ENCODE peak calls at places on chromosomes 12 and 14, in six cellular contexts. K, G, Z, O, T and S are unnamed samples.
A peak's percentile ranks its signal among the peaks of the same experiment; 100 is the strongest.

GRCh38 chr14:59155886-59156285 is 32.6 kb upstream of the DAAM1 start:
- DNase-seq in G (no peak), O (no peak), K (no peak), Z (no peak), T (no peak), S (no peak)

GRCh38 chr12:6567824-6568617 is at the start of gene NOP2:
- DNase-seq in Z (peak; percentile 95), T (peak; percentile 90), G (peak; percentile 93), O (peak; percentile 60), K (peak; percentile 79), S (peak; percentile 95)

GRCh38 chr14:86938356-86938755 is 1054.6 kb downstream of the GALC start:
- DNase-seq in Z (no peak), O (no peak), G (no peak), T (no peak), K (no peak), S (no peak)

GRCh38 chr14:100747021-100747586 is 20.4 kb downstream of the DLK1 start:
- DNase-seq in O (no peak), Z (peak; percentile 73), T (no peak), K (peak; percentile 55), G (no peak), S (no peak)

GRCh38 chr12:113392988-113393579 is 10.6 kb downstream of the SDS start:
- DNase-seq in K (peak; percentile 48), T (peak; percentile 95), O (peak; percentile 59), G (no peak), Z (peak; percentile 42), S (peak; percentile 47)

GRCh38 chr12:42704340-42704739 is 114.8 kb upstream of the PRICKLE1 start:
- DNase-seq in T (no peak), G (no peak), O (no peak), K (no peak), Z (no peak), S (no peak)

GRCh38 chr14:77342726-77343397 is 22.0 kb downstream of the GSTZ1 start:
- DNase-seq in Z (no peak), T (peak; percentile 44), O (no peak), K (no peak), G (no peak), S (no peak)

GRCh38 chr14:75088566-75089373 is 19.3 kb downstream of the ZC2HC1C start:
- DNase-seq in T (peak; percentile 40), K (peak; percentile 62), Z (peak; percentile 63), G (peak; percentile 70), O (no peak), S (peak; percentile 62)

GRCh38 chr12:59084758-59085383 is 164.6 kb upstream of the LRIG3 start:
- DNase-seq in T (no peak), K (no peak), Z (no peak), G (peak; percentile 69), O (no peak), S (no peak)

GRCh38 chr12:112468041-112468440 is 49.3 kb downstream of the PTPN11 start:
- DNase-seq in G (no peak), K (no peak), O (no peak), T (no peak), Z (no peak), S (no peak)

GRCh38 chr12:28424965-28425364 is 234.7 kb downstream of the CCDC91 start:
- DNase-seq in T (peak; percentile 11), Z (no peak), O (no peak), K (peak; percentile 22), G (peak; percentile 97), S (no peak)

GRCh38 chr14:101820283-101820798 is 58.8 kb downstream of the PPP2R5C start:
- DNase-seq in Z (no peak), T (no peak), K (no peak), O (peak; percentile 65), G (no peak), S (no peak)

GRCh38 chr14:59301354-59301753 is 112.9 kb downstream of the DAAM1 start:
- DNase-seq in K (peak; percentile 78), T (no peak), Z (no peak), G (peak; percentile 50), O (peak; percentile 53), S (peak; percentile 60)

GRCh38 chr14:89217876-89218275 is 199.2 kb downstream of the FOXN3 start:
- DNase-seq in G (no peak), Z (no peak), O (no peak), T (no peak), K (no peak), S (no peak)
- TF ChIP-seq MYC in G (no peak), Z (no peak), O (no peak), T (no peak), K (no peak), S (no peak)

GRCh38 chr12:80643961-80644360 is 63.5 kb upstream of the MYF6 start:
- DNase-seq in T (no peak), G (peak; percentile 47), K (no peak), Z (no peak), O (no peak), S (no peak)

DNA sequence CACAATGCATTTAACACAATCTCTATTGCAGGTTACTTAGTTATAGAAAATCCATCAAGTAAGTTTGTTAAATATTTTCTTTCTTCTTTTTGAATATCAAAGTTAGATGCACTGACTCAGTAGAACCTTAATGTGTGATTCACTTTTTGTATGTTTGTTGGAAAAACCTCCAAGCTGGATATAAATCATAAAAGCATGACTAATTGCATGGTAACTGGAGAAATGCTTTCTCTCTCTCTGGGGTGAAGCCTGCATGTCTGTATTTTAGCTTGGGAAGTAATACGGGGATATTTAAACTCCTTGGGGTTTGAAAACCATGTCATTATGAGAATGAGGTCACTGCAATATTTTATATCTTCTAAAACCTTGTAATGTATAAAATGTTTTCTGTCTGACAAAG is 58.6 kb upstream of the MYF6 start:
- DNase-seq in O (no peak), Z (no peak), T (no peak), K (no peak), G (peak; percentile 19), S (no peak)
- TF ChIP-seq MAX in O (no peak), Z (no peak), T (no peak), K (no peak), G (no peak), S (no peak)

GRCh38 chr12:25972783-25973182 is 14.3 kb downstream of the RASSF8 start:
- DNase-seq in T (no peak), K (no peak), O (no peak), G (no peak), Z (no peak), S (no peak)

GRCh38 chr12:25971675-25972035 is 13.2 kb downstream of the RASSF8 start:
- DNase-seq in T (no peak), G (no peak), K (no peak), O (no peak), Z (no peak), S (no peak)

GRCh38 chr12:25970916-25971674 is 12.6 kb downstream of the RASSF8 start:
- DNase-seq in T (no peak), Z (no peak), G (peak; percentile 25), O (no peak), K (no peak), S (no peak)

GRCh38 chr12:25965682-25966081 is 7.2 kb downstream of the RASSF8 start:
- DNase-seq in G (no peak), O (no peak), Z (no peak), K (no peak), T (no peak), S (no peak)

GRCh38 chr12:25970082-25970481 is 11.6 kb downstream of the RASSF8 start:
- DNase-seq in T (no peak), O (no peak), G (peak; percentile 47), K (no peak), Z (no peak), S (no peak)
- TF ChIP-seq MYC in T (no peak), O (no peak), G (no peak), K (no peak), Z (no peak), S (no peak)

GRCh38 chr12:106767954-106768501 is 6.5 kb upstream of the RIC8B start:
- DNase-seq in G (no peak), Z (peak; percentile 62), T (no peak), O (no peak), K (no peak), S (no peak)

GRCh38 chr12:106769078-106769477 is 5.4 kb upstream of the RIC8B start:
- DNase-seq in G (no peak), K (peak; percentile 66), T (no peak), O (no peak), Z (peak; percentile 83), S (no peak)

GRCh38 chr12:106767206-106767605 is 7.3 kb upstream of the RIC8B start:
- DNase-seq in K (no peak), Z (no peak), O (no peak), T (no peak), G (no peak), S (no peak)

GRCh38 chr12:106771425-106771824 is 3.1 kb upstream of the RIC8B start:
- DNase-seq in O (no peak), Z (peak; percentile 20), K (peak; percentile 26), G (no peak), T (no peak), S (no peak)

DNA sequence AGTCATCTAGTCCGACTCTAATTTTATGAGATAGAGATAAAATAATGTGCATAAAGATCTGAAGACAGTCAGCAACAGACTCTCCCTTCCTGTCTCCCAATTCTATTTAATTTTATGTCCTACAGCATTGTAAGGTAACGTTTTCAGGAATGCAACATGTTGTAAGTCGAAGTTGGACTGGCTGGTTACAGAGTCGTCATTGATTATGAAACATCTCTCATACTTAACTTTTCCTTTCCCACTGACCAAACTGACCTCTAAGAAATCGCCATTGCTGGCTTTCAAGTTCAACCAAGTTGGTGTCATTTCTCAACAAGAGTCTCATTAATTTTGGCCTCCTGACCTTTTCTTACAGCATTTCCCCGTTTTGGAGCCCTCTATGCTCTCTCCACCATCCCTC is 4.9 kb upstream of the RIC8B start:
- DNase-seq in O (no peak), G (no peak), K (no peak), T (no peak), Z (peak; percentile 52), S (no peak)
- TF ChIP-seq MAX in O (no peak), G (no peak), K (no peak), T (no peak), Z (no peak), S (no peak)

DNA sequence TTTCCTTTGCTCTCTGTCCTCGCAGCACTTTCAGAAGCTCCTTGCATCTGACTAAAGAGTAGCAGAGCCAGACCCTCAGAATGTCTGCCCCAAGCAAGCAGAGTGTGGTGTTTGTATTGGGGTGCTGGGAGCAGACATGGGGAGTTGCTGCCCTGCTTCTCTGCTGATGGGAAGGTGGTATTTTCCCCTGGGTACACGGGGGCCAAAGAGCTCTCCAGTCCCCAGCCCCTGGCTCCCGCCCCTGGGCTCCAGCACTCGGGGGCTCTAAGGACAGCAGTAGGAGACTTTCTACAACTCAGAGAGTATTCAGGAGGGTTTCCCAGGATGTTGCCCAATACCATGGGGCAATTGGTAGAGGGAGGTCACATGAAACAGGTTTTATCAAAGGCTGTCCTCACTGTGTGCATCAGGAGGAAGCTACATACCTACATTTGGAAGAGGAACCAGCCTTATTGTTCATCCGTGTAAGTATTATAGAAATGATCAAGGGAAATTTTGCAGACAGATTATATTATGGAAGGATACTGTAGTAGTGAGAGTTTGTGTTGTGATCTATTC is 50.3 kb downstream of the DAD1 start:
- DNase-seq in K (no peak), O (no peak), T (no peak), Z (no peak), G (no peak), S (peak; percentile 88)
- TF ChIP-seq MYC in K (no peak), O (no peak), T (no peak), Z (no peak), G (no peak), S (no peak)

GRCh38 chr14:72723741-72724530 is 170.0 kb downstream of the DPF3 start:
- DNase-seq in T (no peak), G (peak; percentile 23), O (no peak), K (no peak), Z (no peak), S (no peak)
- TF ChIP-seq MAX in T (no peak), G (no peak), O (no peak), K (no peak), Z (no peak), S (no peak)